ENCODE peak calls at places on chromosomes 12 and 14, in ten cellular contexts. U, E, K, F, W, B, L, G, M and O are unnamed samples.

GRCh38 chr12:40336573-40337199 is 111.9 kb downstream of the LRRK2 start:
- DNase-seq in U (no peak), E (no peak), K (peak; percentile 29), F (peak; percentile 43), W (no peak), B (peak; percentile 5), L (no peak), G (no peak), M (peak; percentile 39), O (no peak)

GRCh38 chr12:10214877-10215267 is 2.2 kb downstream of the GABARAPL1 start:
- DNase-seq in U (no peak), E (no peak), K (no peak), F (no peak), W (no peak), B (no peak), L (no peak), G (no peak), M (no peak), O (no peak)

GRCh38 chr14:76917759-76918175 is 91.6 kb downstream of the LRRC74A start:
- DNase-seq in U (no peak), E (no peak), K (peak; percentile 36), F (no peak), W (no peak), B (no peak), L (no peak), G (peak; percentile 69), M (no peak), O (no peak)

GRCh38 chr12:132125736-132126135 is 18.4 kb downstream of the DDX51 start:
- DNase-seq in U (no peak), E (no peak), K (no peak), F (no peak), W (no peak), B (no peak), L (no peak), G (no peak), M (no peak), O (no peak)

GRCh38 chr14:99688210-99688581 is 4.1 kb downstream of the CYP46A1 start:
- DNase-seq in U (no peak), E (no peak), K (no peak), F (no peak), W (no peak), B (no peak), L (no peak), G (no peak), M (no peak), O (no peak)

GRCh38 chr14:99395904-99396530 is 84.6 kb downstream of the SETD3 start:
- DNase-seq in U (no peak), E (peak; percentile 17), K (no peak), F (no peak), W (no peak), B (peak; percentile 54), L (peak; percentile 56), G (no peak), M (peak; percentile 61), O (no peak)

GRCh38 chr12:107619831-107620230 is 65.8 kb upstream of the PWP1 start:
- DNase-seq in U (no peak), E (no peak), K (no peak), F (no peak), W (no peak), B (no peak), L (no peak), G (no peak), M (no peak), O (no peak)

GRCh38 chr14:81434230-81434629 is 34.1 kb upstream of the STON2 start:
- DNase-seq in U (peak; percentile 24), E (no peak), K (no peak), F (no peak), W (no peak), B (no peak), L (no peak), G (no peak), M (no peak), O (no peak)

GRCh38 chr14:100178691-100179090 is 19.2 kb upstream of the DEGS2 start:
- DNase-seq in U (no peak), E (no peak), K (no peak), F (no peak), W (no peak), B (no peak), L (no peak), G (no peak), M (no peak), O (no peak)

GRCh38 chr12:116594325-116595038 is 35.3 kb downstream of the MAP1LC3B2 start:
- DNase-seq in U (no peak), E (peak; percentile 25), K (no peak), F (no peak), W (peak; percentile 96), B (no peak), L (peak; percentile 94), G (peak; percentile 77), M (no peak), O (no peak)

GRCh38 chr14:26216797-26217196 is 381.0 kb downstream of the NOVA1 start:
- DNase-seq in U (no peak), E (no peak), K (no peak), F (no peak), W (no peak), B (no peak), L (no peak), G (no peak), M (no peak), O (no peak)

GRCh38 chr14:49865431-49865859 is 12.9 kb upstream of the NEMF start:
- DNase-seq in U (peak; percentile 83), E (peak; percentile 71), K (peak; percentile 90), F (peak; percentile 89), W (peak; percentile 72), B (peak; percentile 63), L (peak; percentile 93), G (peak; percentile 77), M (peak; percentile 76), O (no peak)

GRCh38 chr14:90398315-90398811 is 1.5 kb downstream of the CALM1 start:
- DNase-seq in U (peak; percentile 61), E (peak; percentile 37), K (peak; percentile 51), F (peak; percentile 22), W (peak; percentile 79), B (no peak), L (peak; percentile 92), G (peak; percentile 57), M (peak; percentile 62), O (no peak)

GRCh38 chr14:101557811-101558738 is 3.2 kb upstream of the DIO3 start:
- DNase-seq in U (peak; percentile 42), E (no peak), K (no peak), F (peak; percentile 57), W (no peak), B (no peak), L (peak; percentile 61), G (no peak), M (no peak), O (no peak)

GRCh38 chr12:123059501-123059900 is 79.0 kb downstream of the ARL6IP4 start:
- DNase-seq in U (no peak), E (no peak), K (peak; percentile 63), F (no peak), W (no peak), B (no peak), L (no peak), G (no peak), M (no peak), O (no peak)

GRCh38 chr12:11694528-11694927 is 45.1 kb downstream of the ETV6 start:
- DNase-seq in U (no peak), E (no peak), K (no peak), F (no peak), W (no peak), B (no peak), L (no peak), G (no peak), M (no peak), O (no peak)

GRCh38 chr12:112908548-112908947 is 1.8 kb downstream of the OAS1 start:
- DNase-seq in U (no peak), E (no peak), K (no peak), F (no peak), W (no peak), B (no peak), L (no peak), G (no peak), M (no peak), O (no peak)

GRCh38 chr12:18368594-18368993 is 107.3 kb downstream of the PIK3C2G start:
- DNase-seq in U (no peak), E (no peak), K (no peak), F (no peak), W (no peak), B (no peak), L (no peak), G (no peak), M (no peak), O (no peak)

DNA sequence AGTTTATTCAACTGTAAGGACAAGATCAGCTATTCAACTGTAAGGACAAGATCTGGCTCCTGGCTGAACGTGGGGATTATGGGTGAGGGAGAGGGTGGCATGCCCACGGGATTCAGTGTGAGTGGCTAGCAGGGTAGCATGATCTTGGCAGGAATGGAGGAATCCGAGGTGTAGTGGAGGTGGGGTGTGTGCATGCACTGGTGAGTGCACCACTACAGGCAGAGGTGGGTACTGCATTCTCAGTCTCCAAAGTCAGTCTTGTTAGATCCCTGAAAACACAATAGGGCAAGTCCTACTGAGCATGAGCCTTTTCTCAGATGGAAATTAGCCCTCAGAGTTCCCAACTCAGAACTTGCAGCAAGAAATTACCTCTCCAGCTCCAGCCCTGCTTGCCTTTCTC is 32.2 kb upstream of the DCD start:
- DNase-seq in U (peak; percentile 51), E (no peak), K (peak; percentile 6), F (peak; percentile 88), W (peak; percentile 57), B (peak; percentile 10), L (no peak), G (no peak), M (peak; percentile 49), O (no peak)
- TF ChIP-seq CTCF in U (peak; percentile 54), E (peak; percentile 60), K (peak; percentile 35), F (peak; percentile 66), W (peak; percentile 86), B (peak; percentile 24), L (no peak), G (peak; percentile 39), M (peak; percentile 63), O (peak; percentile 37)

GRCh38 chr12:15220451-15220850 is 766 bp downstream of the RERG start:
- DNase-seq in U (no peak), E (no peak), K (no peak), F (no peak), W (no peak), B (no peak), L (no peak), G (no peak), M (no peak), O (no peak)
- H3K4me3 ChIP-seq in U (peak overlapping the region; percentile 50), E (no peak overlapping the region), K (no peak overlapping the region), F (peak overlapping the region; percentile 62), W (no peak overlapping the region), B (no peak overlapping the region), L (peak overlapping the region; percentile 46), G (peak overlapping the region; percentile 26), M (no peak overlapping the region), O (no peak overlapping the region)

GRCh38 chr12:68364893-68365725 is 32.9 kb upstream of the MDM1 start:
- DNase-seq in U (peak; percentile 76), E (peak; percentile 73), K (peak; percentile 97), F (peak; percentile 91), W (peak; percentile 100), B (peak; percentile 98), L (peak; percentile 96), G (peak; percentile 96), M (peak; percentile 98), O (peak; percentile 98)
- TF ChIP-seq CTCF in U (no peak), E (no peak), K (no peak), F (no peak), W (no peak), B (no peak), L (no peak), G (no peak), M (no peak), O (no peak)

DNA sequence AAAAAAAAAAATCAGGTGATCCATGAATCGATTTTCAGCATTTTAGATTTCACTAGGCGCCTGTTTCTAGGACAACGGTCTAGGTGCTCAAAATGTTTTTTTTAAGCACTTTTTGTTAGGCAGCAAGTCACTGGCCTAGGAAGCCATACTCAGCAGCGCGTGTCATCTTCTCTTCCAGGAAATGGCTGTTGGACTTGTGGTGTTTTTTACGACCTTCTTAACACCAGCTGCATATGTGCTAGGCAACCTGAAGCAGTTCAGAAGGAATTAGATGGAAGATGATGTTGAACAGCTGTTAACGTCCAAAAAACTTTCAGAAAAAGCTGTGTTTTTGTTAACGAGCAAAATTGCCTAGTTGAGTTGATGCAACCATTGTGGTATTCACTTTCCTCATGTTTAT is 868 bp downstream of the COX8C start:
- DNase-seq in U (no peak), E (no peak), K (no peak), F (no peak), W (no peak), B (no peak), L (no peak), G (no peak), M (no peak), O (no peak)
- H3K4me3 ChIP-seq in U (no peak overlapping the region), E (no peak overlapping the region), K (no peak overlapping the region), F (no peak overlapping the region), W (no peak overlapping the region), B (no peak overlapping the region), L (no peak overlapping the region), G (no peak overlapping the region), M (no peak overlapping the region), O (no peak overlapping the region)